ENCODE peak calls at places on chromosomes 5 and 9, in nine cellular contexts. One of them, this sample, is unnamed.

GRCh38 chr5:172897691-172898512 is 61.3 kb upstream of the RPL26L1 start:
- DNase-seq in T follicular helper cell: no peak
- DNase-seq in nephron progenitor cell: peak; percentile 12
- DNase-seq in PC-3: peak; percentile 31
- DNase-seq in Calu3: no peak
- DNase-seq in astrocyte of the cerebellum: peak; percentile 97
- DNase-seq in HT-29: no peak
- DNase-seq in CD8-positive, alpha-beta memory T cell: no peak
- DNase-seq in mesendoderm: no peak
- DNase-seq in this sample: peak; percentile 83

GRCh38 chr9:1619915-1620705 is 395.0 kb upstream of the SMARCA2 start:
- DNase-seq in T follicular helper cell: no peak
- DNase-seq in nephron progenitor cell: no peak
- DNase-seq in PC-3: peak; percentile 48
- DNase-seq in Calu3: no peak
- DNase-seq in astrocyte of the cerebellum: no peak
- DNase-seq in HT-29: peak; percentile 51
- DNase-seq in CD8-positive, alpha-beta memory T cell: no peak
- DNase-seq in mesendoderm: peak; percentile 39
- DNase-seq in this sample: no peak

GRCh38 chr9:137048655-137049543 is 2.9 kb upstream of the NPDC1 start:
- DNase-seq in T follicular helper cell: no peak
- DNase-seq in nephron progenitor cell: no peak
- DNase-seq in PC-3: peak; percentile 19
- DNase-seq in Calu3: no peak
- DNase-seq in astrocyte of the cerebellum: no peak
- DNase-seq in HT-29: no peak
- DNase-seq in CD8-positive, alpha-beta memory T cell: no peak
- DNase-seq in mesendoderm: no peak
- DNase-seq in this sample: no peak

GRCh38 chr9:122261469-122261881 is 3.2 kb downstream of the RBM18 start:
- DNase-seq in T follicular helper cell: no peak
- DNase-seq in nephron progenitor cell: no peak
- DNase-seq in PC-3: peak; percentile 77
- DNase-seq in Calu3: peak; percentile 67
- DNase-seq in astrocyte of the cerebellum: no peak
- DNase-seq in HT-29: no peak
- DNase-seq in CD8-positive, alpha-beta memory T cell: no peak
- DNase-seq in mesendoderm: no peak
- DNase-seq in this sample: peak; percentile 46

GRCh38 chr9:95505676-95506437 is 10.9 kb downstream of the PTCH1 start:
- DNase-seq in T follicular helper cell: no peak
- DNase-seq in nephron progenitor cell: peak; percentile 83
- DNase-seq in PC-3: peak; percentile 23
- DNase-seq in Calu3: peak; percentile 43
- DNase-seq in astrocyte of the cerebellum: peak; percentile 34
- DNase-seq in HT-29: peak; percentile 48
- DNase-seq in CD8-positive, alpha-beta memory T cell: peak; percentile 22
- DNase-seq in mesendoderm: peak; percentile 78
- DNase-seq in this sample: no peak

GRCh38 chr5:152072076-152072475 is 147.4 kb upstream of the GLRA1 start:
- DNase-seq in T follicular helper cell: no peak
- DNase-seq in nephron progenitor cell: no peak
- DNase-seq in PC-3: peak; percentile 6
- DNase-seq in Calu3: peak; percentile 38
- DNase-seq in astrocyte of the cerebellum: peak; percentile 31
- DNase-seq in HT-29: no peak
- DNase-seq in CD8-positive, alpha-beta memory T cell: no peak
- DNase-seq in mesendoderm: peak; percentile 35
- DNase-seq in this sample: no peak

GRCh38 chr5:56050566-56051292 is 56.0 kb upstream of the IL6ST start:
- DNase-seq in T follicular helper cell: no peak
- DNase-seq in nephron progenitor cell: no peak
- DNase-seq in PC-3: no peak
- DNase-seq in Calu3: no peak
- DNase-seq in astrocyte of the cerebellum: no peak
- DNase-seq in HT-29: no peak
- DNase-seq in CD8-positive, alpha-beta memory T cell: no peak
- DNase-seq in mesendoderm: no peak
- DNase-seq in this sample: no peak

GRCh38 chr9:38363589-38363925 is 28.9 kb upstream of the ALDH1B1 start:
- DNase-seq in T follicular helper cell: no peak
- DNase-seq in nephron progenitor cell: no peak
- DNase-seq in PC-3: no peak
- DNase-seq in Calu3: no peak
- DNase-seq in astrocyte of the cerebellum: no peak
- DNase-seq in HT-29: no peak
- DNase-seq in CD8-positive, alpha-beta memory T cell: no peak
- DNase-seq in mesendoderm: no peak
- DNase-seq in this sample: no peak

GRCh38 chr5:98500811-98501210 is 272.7 kb upstream of the RGMB start:
- DNase-seq in T follicular helper cell: no peak
- DNase-seq in nephron progenitor cell: no peak
- DNase-seq in PC-3: no peak
- DNase-seq in Calu3: no peak
- DNase-seq in astrocyte of the cerebellum: no peak
- DNase-seq in HT-29: no peak
- DNase-seq in CD8-positive, alpha-beta memory T cell: no peak
- DNase-seq in mesendoderm: no peak
- DNase-seq in this sample: no peak

GRCh38 chr5:13664377-13664776 is 280.1 kb downstream of the DNAH5 start:
- DNase-seq in T follicular helper cell: no peak
- DNase-seq in nephron progenitor cell: no peak
- DNase-seq in PC-3: peak; percentile 96
- DNase-seq in Calu3: no peak
- DNase-seq in astrocyte of the cerebellum: peak; percentile 50
- DNase-seq in HT-29: peak; percentile 6
- DNase-seq in CD8-positive, alpha-beta memory T cell: no peak
- DNase-seq in mesendoderm: no peak
- DNase-seq in this sample: peak; percentile 4

GRCh38 chr9:136204838-136205706 is at the start of gene LHX3:
- DNase-seq in T follicular helper cell: peak; percentile 12
- DNase-seq in nephron progenitor cell: peak; percentile 91
- DNase-seq in PC-3: no peak
- DNase-seq in Calu3: no peak
- DNase-seq in astrocyte of the cerebellum: no peak
- DNase-seq in HT-29: no peak
- DNase-seq in CD8-positive, alpha-beta memory T cell: no peak
- DNase-seq in mesendoderm: no peak
- DNase-seq in this sample: no peak

GRCh38 chr5:72206160-72206559 is 98.9 kb downstream of the MAP1B start:
- DNase-seq in T follicular helper cell: no peak
- DNase-seq in nephron progenitor cell: no peak
- DNase-seq in PC-3: no peak
- DNase-seq in Calu3: no peak
- DNase-seq in astrocyte of the cerebellum: no peak
- DNase-seq in HT-29: no peak
- DNase-seq in CD8-positive, alpha-beta memory T cell: no peak
- DNase-seq in mesendoderm: no peak
- DNase-seq in this sample: no peak

GRCh38 chr9:78064075-78064474 is 32.5 kb upstream of the GNAQ start:
- DNase-seq in T follicular helper cell: no peak
- DNase-seq in nephron progenitor cell: no peak
- DNase-seq in PC-3: no peak
- DNase-seq in Calu3: no peak
- DNase-seq in astrocyte of the cerebellum: peak; percentile 13
- DNase-seq in HT-29: no peak
- DNase-seq in CD8-positive, alpha-beta memory T cell: no peak
- DNase-seq in mesendoderm: no peak
- DNase-seq in this sample: no peak

GRCh38 chr5:33890633-33891032 is 1.2 kb downstream of the ADAMTS12 start:
- DNase-seq in T follicular helper cell: no peak
- DNase-seq in nephron progenitor cell: peak; percentile 23
- DNase-seq in PC-3: no peak
- DNase-seq in Calu3: no peak
- DNase-seq in astrocyte of the cerebellum: no peak
- DNase-seq in HT-29: no peak
- DNase-seq in CD8-positive, alpha-beta memory T cell: no peak
- DNase-seq in mesendoderm: peak; percentile 54
- DNase-seq in this sample: no peak